ENCODE peak calls at places on chromosomes 7 and 10, in eight cellular contexts. W is GM23338, C is brain microvascular endothelial cell, Z is lower lobe of right lung, V is tibial artery, A is uterus, F is pancreas, N is upper lobe of right lung. R is an unnamed sample. For H3K27me3, the result is how much of the 10 kb centered on the place peaks cover.

GRCh38 chr10:113362645-113363091 is 190.2 kb upstream of the HABP2 start:
- DNase-seq in F (no peak), C (no peak), Z (no peak), N (no peak), V (peak), A (peak), W (no peak), R (no peak)

GRCh38 chr10:59623823-59624535 is 85.7 kb downstream of the SLC16A9 start:
- DNase-seq in A (no peak), F (no peak), C (no peak), W (no peak), N (no peak), V (no peak), Z (no peak), R (no peak)

GRCh38 chr10:77713506-77714280 is 76.1 kb upstream of the KCNMA1 start:
- DNase-seq in A (no peak), Z (no peak), N (no peak), F (no peak), C (no peak), W (no peak), V (no peak), R (no peak)

GRCh38 chr7:75984130-75985008 is 10.0 kb downstream of the TMEM120A start:
- DNase-seq in V (peak), C (no peak), Z (no peak), W (no peak), N (peak), A (no peak), F (no peak), R (no peak)

GRCh38 chr10:105023706-105024105 is 382.6 kb downstream of the SORCS3 start:
- DNase-seq in V (peak), W (no peak), A (no peak), C (no peak), N (no peak), Z (no peak), F (no peak), R (no peak)

GRCh38 chr7:101299511-101300464 is 21.8 kb downstream of the IFT22 start:
- DNase-seq in F (no peak), A (no peak), Z (no peak), V (no peak), C (no peak), N (no peak), W (peak), R (no peak)

GRCh38 chr10:128863411-128863810 is 603.6 kb upstream of the MGMT start:
- DNase-seq in F (no peak), N (no peak), C (no peak), A (no peak), W (no peak), Z (no peak), V (no peak), R (no peak)

GRCh38 chr7:149126662-149127321 is 668 bp upstream of the ZNF425 start:
- DNase-seq in Z (peak), N (peak), V (peak), C (no peak), A (peak), W (peak), F (peak), R (peak)

GRCh38 chr7:90246184-90246583 is 1.2 kb downstream of the CFAP69 start:
- DNase-seq in V (peak), A (no peak), W (peak), Z (no peak), F (no peak), C (no peak), N (no peak), R (no peak)

GRCh38 chr7:24948739-24949138 is 31.2 kb downstream of the OSBPL3 start:
- DNase-seq in Z (no peak), A (no peak), F (no peak), C (peak), V (no peak), N (no peak), W (no peak), R (no peak)

GRCh38 chr7:94556028-94556427 is 46.4 kb downstream of the CASD1 start:
- DNase-seq in F (no peak), W (no peak), N (no peak), V (no peak), Z (no peak), C (no peak), A (no peak), R (no peak)

GRCh38 chr10:58662314-58662713 is 149.6 kb downstream of the BICC1 start:
- DNase-seq in C (peak), F (no peak), V (no peak), Z (no peak), A (no peak), W (no peak), N (no peak), R (no peak)

GRCh38 chr7:30197438-30197837 is 62.7 kb downstream of the MTURN start:
- DNase-seq in Z (no peak), W (no peak), F (no peak), V (no peak), N (no peak), A (no peak), C (no peak), R (no peak)

GRCh38 chr10:3248526-3249255 is 76.1 kb upstream of the PITRM1 start:
- DNase-seq in Z (no peak), A (no peak), V (no peak), N (no peak), W (no peak), F (no peak), C (peak), R (peak)

GRCh38 chr7:21617916-21618390 is 75.1 kb downstream of the DNAH11 start:
- DNase-seq in F (peak), N (no peak), A (no peak), V (peak), C (peak), W (no peak), Z (peak), R (no peak)

GRCh38 chr7:45697576-45698136 is 123.5 kb downstream of the ADCY1 start:
- DNase-seq in V (no peak), N (no peak), Z (no peak), C (peak), W (no peak), A (no peak), F (no peak), R (peak)

GRCh38 chr7:16271990-16272665 is 149.2 kb downstream of the CRPPA start:
- DNase-seq in Z (no peak), F (no peak), W (peak), A (no peak), V (no peak), C (peak), N (no peak), R (no peak)

GRCh38 chr7:1526271-1526754 is 4.2 kb upstream of the MAFK start:
- DNase-seq in W (no peak), A (no peak), F (no peak), Z (no peak), V (no peak), C (no peak), N (no peak), R (no peak)

GRCh38 chr10:24215193-24215592 is 6.3 kb downstream of the KIAA1217 start:
- DNase-seq in V (no peak), F (no peak), C (no peak), Z (no peak), W (no peak), A (no peak), N (no peak), R (no peak)

GRCh38 chr7:132656846-132657776 is 80.8 kb upstream of the PLXNA4 start:
- DNase-seq in N (no peak), V (no peak), F (no peak), Z (no peak), C (no peak), A (no peak), W (peak), R (no peak)

GRCh38 chr7:151891182-151891581 is 14.3 kb upstream of the PRKAG2 start:
- DNase-seq in N (no peak), Z (no peak), V (peak), C (no peak), W (no peak), F (no peak), A (no peak), R (peak)

GRCh38 chr10:87092356-87092860 is 2.2 kb downstream of the GLUD1 start:
- DNase-seq in A (no peak), V (no peak), F (no peak), Z (no peak), C (peak), N (no peak), W (peak), R (no peak)
- H3K27ac ChIP-seq in A (peak), V (peak), F (peak), Z (peak), C (peak), N (peak), W (peak), R (peak)

GRCh38 chr7:522071-522937 is 2.7 kb upstream of the PDGFA start:
- DNase-seq in N (no peak), F (peak), C (no peak), W (peak), V (no peak), A (peak), Z (no peak), R (no peak)

GRCh38 chr7:519429-519973 is at the start of gene PDGFA:
- DNase-seq in W (no peak), F (peak), C (no peak), Z (no peak), V (no peak), A (peak), N (no peak), R (no peak)

GRCh38 chr7:519974-520458 is 370 bp upstream of the PDGFA start:
- DNase-seq in W (peak), A (peak), C (no peak), F (peak), N (peak), Z (peak), V (peak), R (peak)

GRCh38 chr7:521221-522070 is 1.8 kb upstream of the PDGFA start:
- DNase-seq in Z (peak), C (peak), W (no peak), A (peak), F (peak), V (peak), N (peak), R (no peak)

GRCh38 chr7:520503-521161 is 986 bp upstream of the PDGFA start:
- DNase-seq in Z (no peak), F (no peak), C (no peak), W (peak), V (no peak), N (no peak), A (peak), R (no peak)
- TF ChIP-seq CTCF in Z (peak), F (no peak), C (peak), W (no peak), V (no peak), N (no peak), A (no peak), R (peak)

GRCh38 chr7:98997836-98998235 is 119.5 kb downstream of the TRRAP start:
- DNase-seq in C (no peak), V (peak), W (no peak), F (no peak), A (no peak), N (no peak), Z (no peak), R (no peak)

GRCh38 chr7:98995523-98996161 is 117.3 kb downstream of the TRRAP start:
- DNase-seq in A (no peak), F (no peak), N (peak), W (no peak), Z (no peak), V (no peak), C (no peak), R (no peak)

GRCh38 chr7:98994046-98994944 is 116.0 kb downstream of the TRRAP start:
- DNase-seq in N (peak), Z (no peak), W (no peak), A (no peak), F (no peak), V (peak), C (no peak), R (no peak)

GRCh38 chr7:98995111-98995510 is 116.8 kb downstream of the TRRAP start:
- DNase-seq in Z (no peak), A (no peak), F (no peak), V (no peak), C (no peak), N (peak), W (no peak), R (no peak)

DNA sequence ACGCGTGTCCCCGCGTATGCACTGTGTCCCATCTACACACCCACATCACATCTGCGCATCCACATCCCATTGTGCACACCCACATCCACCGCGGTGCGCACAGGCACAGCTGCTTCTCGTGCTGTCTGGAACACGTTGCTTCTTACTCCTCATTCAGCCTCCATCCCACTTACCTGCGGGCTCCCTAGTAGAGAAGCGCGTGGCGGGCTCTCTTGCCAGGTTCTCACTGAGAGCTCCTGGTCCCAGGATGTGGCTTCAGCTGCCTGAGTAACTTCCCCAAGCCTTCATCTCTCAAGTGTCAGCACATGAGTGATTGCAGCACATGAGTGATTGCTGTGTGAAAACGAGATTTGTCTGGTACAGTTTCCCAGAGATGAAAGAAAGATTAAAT is 117.8 kb downstream of the TRRAP start:
- DNase-seq in V (no peak), Z (no peak), F (no peak), W (no peak), A (no peak), C (no peak), N (no peak), R (no peak)
- H3K27me3 ChIP-seq in V (under half), Z (under half), F (under half), W (under half), A (under half), C (under half), N (under half), R (under half)

DNA sequence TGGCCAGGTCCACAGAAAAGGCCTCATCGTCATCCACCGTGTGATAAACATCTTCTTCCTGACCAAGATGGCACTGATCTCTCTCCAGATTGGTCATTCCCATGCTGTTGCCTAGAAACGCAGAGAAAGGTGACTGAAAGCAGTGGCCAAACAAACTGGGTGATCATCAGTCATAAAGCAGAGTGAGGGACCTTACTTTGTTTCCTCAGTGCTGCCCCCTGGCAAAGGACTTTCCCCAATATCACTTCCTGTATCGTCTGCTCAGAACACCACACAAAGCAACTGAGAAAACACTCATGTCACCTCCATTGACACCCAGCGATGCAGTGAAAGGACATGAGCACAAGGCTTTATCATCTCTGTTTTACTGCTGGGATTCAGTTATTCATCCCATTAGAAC is 40.0 kb upstream of the TM9SF3 start:
- DNase-seq in A (no peak), W (peak), Z (no peak), N (no peak), V (no peak), F (no peak), C (no peak), R (no peak)
- H3K27ac ChIP-seq in A (no peak), W (no peak), Z (no peak), N (no peak), V (no peak), F (no peak), C (no peak), R (no peak)

GRCh38 chr10:25761937-25762336 is 172.1 kb upstream of the MYO3A start:
- DNase-seq in C (no peak), N (no peak), F (no peak), Z (no peak), V (no peak), W (no peak), A (no peak), R (no peak)

GRCh38 chr10:25753776-25754175 is 180.3 kb upstream of the MYO3A start:
- DNase-seq in C (no peak), Z (no peak), N (no peak), V (no peak), F (no peak), A (no peak), W (no peak), R (no peak)

GRCh38 chr10:25756784-25757183 is 177.2 kb upstream of the MYO3A start:
- DNase-seq in F (no peak), Z (no peak), V (no peak), N (no peak), A (no peak), W (no peak), C (no peak), R (no peak)

GRCh38 chr10:25758511-25758910 is 175.5 kb upstream of the MYO3A start:
- DNase-seq in A (no peak), F (no peak), V (no peak), Z (no peak), C (no peak), W (no peak), N (no peak), R (no peak)

GRCh38 chr10:25758041-25758457 is 176.0 kb upstream of the MYO3A start:
- DNase-seq in F (peak), C (peak), V (no peak), N (no peak), A (no peak), Z (no peak), W (peak), R (no peak)
- TF ChIP-seq CTCF in F (peak), C (no peak), V (peak), N (peak), A (no peak), Z (peak), W (peak), R (peak)

GRCh38 chr7:4151926-4152549 is 530.1 kb upstream of the FOXK1 start:
- DNase-seq in A (no peak), W (no peak), F (peak), N (no peak), C (no peak), V (no peak), Z (no peak), R (no peak)
- H3K27me3 ChIP-seq in A (under half), W (under half), F (under half), N (under half), C (under half), V (under half), Z (under half), R (under half)

GRCh38 chr10:32954080-32954479 is 4.0 kb downstream of the ITGB1 start:
- DNase-seq in F (no peak), V (no peak), N (no peak), W (no peak), A (no peak), C (no peak), Z (no peak), R (no peak)

GRCh38 chr10:32954545-32955298 is 3.3 kb downstream of the ITGB1 start:
- DNase-seq in N (no peak), C (no peak), A (no peak), Z (no peak), F (no peak), W (no peak), V (no peak), R (no peak)

GRCh38 chr10:32956365-32957197 is 1.4 kb downstream of the ITGB1 start:
- DNase-seq in N (no peak), V (no peak), Z (no peak), W (no peak), F (no peak), C (no peak), A (no peak), R (no peak)

GRCh38 chr10:32955790-32956189 is 2.2 kb downstream of the ITGB1 start:
- DNase-seq in W (no peak), F (no peak), N (no peak), V (no peak), Z (no peak), A (no peak), C (no peak), R (no peak)

GRCh38 chr10:32955299-32955772 is 2.7 kb downstream of the ITGB1 start:
- DNase-seq in A (no peak), N (no peak), Z (no peak), F (no peak), W (no peak), C (no peak), V (no peak), R (no peak)
- H3K27ac ChIP-seq in A (peak), N (no peak), Z (peak), F (no peak), W (peak), C (peak), V (peak), R (no peak)

GRCh38 chr10:73252445-73253225 is at the start of gene MRPS16:
- DNase-seq in F (peak), Z (peak), A (peak), V (peak), W (peak), C (peak), N (peak), R (peak)
- TF ChIP-seq CTCF in F (no peak), Z (no peak), A (no peak), V (no peak), W (no peak), C (no peak), N (peak), R (no peak)